ENCODE peak calls at places on chromosomes 1 and 21, in nine cellular contexts. M is spleen, T is A549, H is stomach, U is uterus, J is esophagus muscularis mucosa, G is prostate gland, L is tibial nerve, E is suprapubic skin. A is an unnamed sample.

GRCh38 chr21:28793043-28793442 is 199.6 kb downstream of the LTN1 start:
- DNase-seq in G (no peak), T (no peak), E (no peak), U (no peak), H (no peak), J (no peak), L (no peak), M (no peak), A (no peak)

GRCh38 chr21:31530918-31531705 is 128.4 kb upstream of the SOD1 start:
- DNase-seq in U (no peak), H (peak; percentile 77), M (no peak), E (no peak), G (peak; percentile 23), T (no peak), J (no peak), L (no peak), A (peak; percentile 69)

GRCh38 chr1:213231795-213232231 is 180.8 kb downstream of the RPS6KC1 start:
- DNase-seq in M (no peak), L (no peak), G (no peak), J (no peak), H (no peak), E (no peak), U (no peak), T (no peak), A (no peak)

GRCh38 chr1:30325085-30325935 is 398.1 kb downstream of the MATN1 start:
- DNase-seq in T (no peak), J (no peak), H (peak; percentile 17), L (no peak), G (no peak), U (no peak), E (no peak), M (no peak), A (no peak)

GRCh38 chr1:173870252-173871075 is 2.3 kb downstream of the ZBTB37 start:
- DNase-seq in L (no peak), T (no peak), J (no peak), E (no peak), H (peak; percentile 54), U (no peak), G (no peak), M (peak; percentile 83), A (peak; percentile 32)

GRCh38 chr1:21397813-21398188 is 42.1 kb upstream of the NBPF3 start:
- DNase-seq in E (no peak), M (no peak), J (no peak), U (no peak), L (no peak), H (no peak), G (no peak), T (no peak), A (peak; percentile 13)

GRCh38 chr1:150110066-150110465 is 39.6 kb upstream of the PLEKHO1 start:
- DNase-seq in U (no peak), L (no peak), E (no peak), J (no peak), T (no peak), G (no peak), M (no peak), H (no peak), A (no peak)

GRCh38 chr1:32714277-32714676 is 11.7 kb upstream of the SYNC start:
- DNase-seq in H (peak; percentile 46), T (no peak), G (no peak), L (no peak), U (no peak), E (no peak), J (no peak), M (no peak), A (peak; percentile 32)

GRCh38 chr1:151289080-151289935 is 7.2 kb downstream of the ZNF687 start:
- DNase-seq in G (no peak), M (no peak), E (no peak), U (no peak), H (no peak), T (no peak), L (no peak), J (no peak), A (no peak)

GRCh38 chr1:151286619-151287340 is 4.7 kb downstream of the ZNF687 start:
- DNase-seq in G (no peak), M (no peak), H (no peak), E (no peak), U (no peak), J (no peak), L (no peak), T (no peak), A (no peak)

GRCh38 chr1:151287341-151287699 is 5.2 kb downstream of the ZNF687 start:
- DNase-seq in L (no peak), U (no peak), T (no peak), H (no peak), G (no peak), M (no peak), E (no peak), J (no peak), A (no peak)

GRCh38 chr1:151288502-151288901 is 6.4 kb downstream of the ZNF687 start:
- DNase-seq in M (no peak), L (no peak), E (no peak), H (no peak), T (no peak), J (no peak), G (no peak), U (no peak), A (no peak)

DNA sequence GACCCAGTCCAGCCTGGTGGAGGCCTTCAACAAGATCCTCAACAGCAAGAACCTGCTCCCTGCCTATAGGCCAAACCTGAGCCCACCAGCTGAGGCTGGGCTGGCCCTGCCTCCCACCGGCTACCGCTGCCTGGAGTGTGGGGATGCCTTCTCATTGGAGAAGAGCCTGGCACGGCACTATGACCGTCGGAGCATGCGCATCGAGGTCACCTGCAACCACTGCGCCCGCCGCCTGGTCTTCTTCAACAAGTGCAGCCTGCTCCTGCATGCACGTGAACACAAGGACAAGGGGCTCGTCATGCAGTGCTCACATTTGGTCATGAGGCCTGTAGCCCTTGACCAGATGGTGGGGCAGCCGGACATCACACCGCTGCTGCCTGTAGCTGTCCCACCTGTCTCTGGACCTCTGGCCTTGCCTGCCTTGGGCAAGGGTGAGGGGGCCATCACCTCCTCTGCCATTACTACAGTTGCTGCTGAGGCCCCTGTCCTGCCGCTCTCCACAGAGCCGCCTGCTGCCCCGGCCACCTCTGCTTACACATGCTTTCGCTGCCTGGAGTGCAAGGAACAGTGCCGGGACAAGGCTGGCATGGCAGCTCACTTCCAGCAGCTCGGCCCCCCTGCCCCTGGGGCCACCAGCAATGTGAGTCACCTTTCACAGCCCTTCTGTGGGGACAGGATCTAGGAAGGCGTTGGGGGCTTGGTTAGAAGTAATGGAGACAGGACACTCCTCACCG is 5.8 kb downstream of the ZNF687 start:
- DNase-seq in H (no peak), J (no peak), L (no peak), M (peak; percentile 77), U (no peak), E (no peak), T (no peak), G (no peak), A (no peak)
- TF ChIP-seq POLR2A in H (no peak), J (no peak), L (no peak), M (no peak), U (no peak), E (no peak), T (no peak), G (no peak), A (no peak)

GRCh38 chr1:7584157-7584556 is 186.9 kb upstream of the VAMP3 start:
- DNase-seq in U (no peak), T (no peak), L (no peak), J (no peak), H (no peak), E (peak; percentile 38), G (no peak), M (peak; percentile 25), A (no peak)

GRCh38 chr1:7587108-7587507 is 184.0 kb upstream of the VAMP3 start:
- DNase-seq in J (no peak), G (no peak), T (no peak), H (no peak), L (no peak), M (peak; percentile 33), E (peak; percentile 18), U (no peak), A (no peak)

GRCh38 chr1:7584643-7585042 is 186.5 kb upstream of the VAMP3 start:
- DNase-seq in H (no peak), T (no peak), G (no peak), U (no peak), E (peak; percentile 37), M (peak; percentile 39), L (no peak), J (no peak), A (no peak)

GRCh38 chr1:7586031-7586941 is 184.8 kb upstream of the VAMP3 start:
- DNase-seq in E (peak; percentile 49), T (no peak), G (no peak), U (no peak), M (peak; percentile 49), H (peak; percentile 78), J (no peak), L (no peak), A (no peak)

DNA sequence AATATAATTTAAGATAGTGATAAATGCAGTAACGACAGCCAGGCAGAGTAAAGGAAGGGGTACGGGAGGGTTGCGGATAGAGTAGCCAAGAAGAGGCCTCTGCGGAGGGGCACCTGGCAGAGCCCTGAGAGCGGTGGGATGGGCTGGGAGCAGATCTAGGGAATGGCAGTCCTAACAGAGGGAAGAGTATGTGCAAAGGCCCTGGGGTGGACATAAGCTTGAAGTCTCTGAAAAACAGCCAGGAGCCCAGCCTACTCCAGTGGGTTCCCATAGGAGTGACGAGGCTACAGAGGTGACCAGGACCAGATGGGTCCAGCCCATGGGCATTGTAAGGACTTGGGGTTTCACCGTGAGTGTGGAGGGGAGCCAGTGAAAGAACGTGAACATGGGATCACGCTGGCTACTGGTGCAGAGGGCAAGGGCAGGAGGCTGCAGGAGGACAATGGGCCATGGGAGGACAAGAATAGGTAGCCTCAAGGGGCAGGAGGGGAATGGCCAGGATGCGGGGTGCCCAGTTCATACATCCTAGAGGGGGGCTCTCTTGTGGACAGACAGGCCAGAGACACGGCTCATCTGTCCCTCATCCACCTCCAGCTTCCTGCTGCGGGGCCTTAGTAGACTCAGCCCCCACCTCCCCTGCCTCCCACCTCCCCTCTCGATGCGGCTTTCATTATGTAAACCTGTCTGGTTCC is 185.7 kb upstream of the VAMP3 start:
- DNase-seq in L (no peak), H (no peak), J (no peak), T (no peak), U (no peak), M (peak; percentile 18), E (peak; percentile 25), G (no peak), A (no peak)
- H3K27ac ChIP-seq in L (no peak overlapping the region), H (no peak overlapping the region), J (no peak overlapping the region), T (no peak overlapping the region), U (no peak overlapping the region), M (no peak overlapping the region), E (no peak overlapping the region), G (no peak overlapping the region), A (no peak overlapping the region)

DNA sequence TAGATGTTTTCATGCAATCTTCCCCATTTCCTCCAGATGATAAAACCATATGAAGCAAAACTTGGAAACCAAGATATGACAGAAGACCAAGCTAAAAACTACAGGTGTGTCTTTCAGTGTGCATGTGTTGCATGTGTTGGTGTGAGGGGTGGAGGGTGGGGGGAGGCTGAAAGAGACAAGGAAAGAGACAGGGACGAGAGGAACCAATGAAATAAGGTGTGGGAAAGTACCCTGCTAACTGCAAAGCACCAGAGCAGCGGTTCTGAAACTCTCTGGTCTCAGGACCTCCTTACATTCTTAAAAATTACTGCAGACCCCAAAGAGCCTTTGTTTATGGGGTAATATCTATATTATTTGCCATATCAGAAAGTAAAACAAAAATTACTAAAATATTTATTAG is 87.4 kb upstream of the HIVEP3 start:
- DNase-seq in L (no peak), T (no peak), E (no peak), G (no peak), M (no peak), J (no peak), H (no peak), U (no peak), A (no peak)
- TF ChIP-seq POLR2A in L (no peak), T (no peak), E (no peak), G (no peak), M (no peak), J (no peak), H (no peak), U (no peak), A (no peak)

GRCh38 chr1:179788259-179788658 is 45.2 kb downstream of the FAM163A start:
- DNase-seq in H (no peak), E (no peak), T (no peak), L (no peak), J (no peak), U (no peak), M (no peak), G (no peak), A (no peak)

GRCh38 chr1:179781962-179782361 is 38.9 kb downstream of the FAM163A start:
- DNase-seq in E (no peak), H (peak; percentile 46), U (peak; percentile 51), T (no peak), M (no peak), L (no peak), J (no peak), G (no peak), A (peak; percentile 75)

GRCh38 chr1:179785025-179785424 is 41.9 kb downstream of the FAM163A start:
- DNase-seq in H (no peak), U (no peak), M (no peak), T (no peak), E (no peak), J (no peak), G (no peak), L (no peak), A (no peak)

DNA sequence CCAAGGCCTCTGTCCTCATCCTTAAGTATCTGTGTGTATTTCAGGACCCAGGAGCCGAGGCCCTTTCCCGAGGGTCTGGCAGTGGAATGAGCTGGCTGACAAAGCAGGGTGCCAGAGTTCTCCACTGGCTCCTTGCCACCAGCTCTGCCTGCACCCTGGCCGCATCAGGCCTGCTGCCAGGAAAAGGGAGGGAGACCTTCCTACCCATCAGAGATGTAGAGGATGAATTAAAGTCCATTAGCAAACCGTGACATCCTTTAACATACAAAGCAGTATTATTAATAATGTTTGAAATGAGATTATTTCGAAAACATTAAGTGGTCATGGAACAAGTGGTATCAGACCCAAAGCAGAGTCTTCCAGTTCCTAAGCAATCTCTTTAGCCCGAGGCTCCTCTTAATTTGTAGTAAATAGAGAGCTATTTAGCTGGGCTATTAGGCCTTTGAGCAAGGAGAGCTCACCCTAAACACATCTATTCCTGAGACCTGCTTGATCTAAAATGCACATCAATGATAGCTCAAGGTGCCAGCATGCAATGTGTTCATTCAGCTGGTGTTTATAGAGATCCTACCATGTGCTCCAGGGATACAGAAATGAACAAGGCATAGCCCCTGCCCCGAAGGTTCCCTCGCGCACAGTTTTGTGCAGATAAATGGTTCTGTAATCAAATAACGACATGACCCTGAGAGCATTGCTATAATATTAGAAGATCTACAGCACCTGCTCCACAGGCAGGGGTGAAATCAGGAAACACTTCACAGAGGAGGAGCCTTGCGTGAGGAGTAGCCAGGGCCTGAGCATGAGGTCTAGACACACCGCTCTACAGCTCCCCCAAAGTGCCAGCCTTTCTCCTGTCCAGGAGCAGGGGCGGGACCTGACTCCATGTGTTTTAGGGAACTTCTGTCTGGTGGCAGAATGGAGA is 44.0 kb downstream of the FAM163A start:
- DNase-seq in H (no peak), M (no peak), U (no peak), G (no peak), T (no peak), L (no peak), E (no peak), J (no peak), A (no peak)
- H3K27ac ChIP-seq in H (no peak overlapping the region), M (no peak overlapping the region), U (no peak overlapping the region), G (no peak overlapping the region), T (no peak overlapping the region), L (no peak overlapping the region), E (no peak overlapping the region), J (no peak overlapping the region), A (no peak overlapping the region)

A was measured in transverse colon.